ENCODE peak calls at places on chromosomes 6 and 20, in ten cellular contexts. One of them, this sample, is unnamed.

GRCh38 chr6:170108890-170109587 is 181.8 kb downstream of the DLL1 start:
- DNase-seq in HepG2: no peak
- DNase-seq in Peyer's patch: peak; percentile 7
- DNase-seq in mucosa of descending colon: no peak
- DNase-seq in left lung: no peak
- DNase-seq in pancreas: no peak
- DNase-seq in cardiac muscle cell: no peak
- DNase-seq in astrocyte of the spinal cord: no peak
- DNase-seq in CD8-positive, alpha-beta T cell: no peak
- DNase-seq in tibial nerve: no peak
- DNase-seq in this sample: no peak

GRCh38 chr6:158205220-158205944 is 37.2 kb downstream of the GTF2H5 start:
- DNase-seq in Peyer's patch: no peak
- DNase-seq in tibial nerve: no peak
- DNase-seq in cardiac muscle cell: no peak
- DNase-seq in HepG2: peak; percentile 65
- DNase-seq in mucosa of descending colon: no peak
- DNase-seq in pancreas: no peak
- DNase-seq in astrocyte of the spinal cord: no peak
- DNase-seq in CD8-positive, alpha-beta T cell: no peak
- DNase-seq in left lung: no peak
- DNase-seq in this sample: no peak

GRCh38 chr20:13111249-13111911 is 102.6 kb downstream of the SPTLC3 start:
- DNase-seq in tibial nerve: no peak
- DNase-seq in CD8-positive, alpha-beta T cell: no peak
- DNase-seq in Peyer's patch: no peak
- DNase-seq in HepG2: peak; percentile 73
- DNase-seq in left lung: no peak
- DNase-seq in mucosa of descending colon: no peak
- DNase-seq in astrocyte of the spinal cord: no peak
- DNase-seq in cardiac muscle cell: no peak
- DNase-seq in pancreas: no peak
- DNase-seq in this sample: no peak

GRCh38 chr20:40676870-40677269 is 12.2 kb downstream of the MAFB start:
- DNase-seq in tibial nerve: no peak
- DNase-seq in HepG2: no peak
- DNase-seq in left lung: no peak
- DNase-seq in mucosa of descending colon: no peak
- DNase-seq in Peyer's patch: no peak
- DNase-seq in CD8-positive, alpha-beta T cell: no peak
- DNase-seq in pancreas: no peak
- DNase-seq in cardiac muscle cell: no peak
- DNase-seq in astrocyte of the spinal cord: no peak
- DNase-seq in this sample: no peak

GRCh38 chr20:60921021-60921622 is 330.9 kb upstream of the CDH4 start:
- DNase-seq in left lung: no peak
- DNase-seq in Peyer's patch: no peak
- DNase-seq in cardiac muscle cell: no peak
- DNase-seq in CD8-positive, alpha-beta T cell: peak; percentile 4
- DNase-seq in mucosa of descending colon: no peak
- DNase-seq in tibial nerve: no peak
- DNase-seq in HepG2: peak; percentile 35
- DNase-seq in pancreas: peak; percentile 84
- DNase-seq in astrocyte of the spinal cord: peak; percentile 4
- DNase-seq in this sample: no peak

GRCh38 chr6:166619912-166620311 is 7.1 kb downstream of the RPS6KA2 start:
- DNase-seq in cardiac muscle cell: peak; percentile 98
- DNase-seq in mucosa of descending colon: no peak
- DNase-seq in tibial nerve: no peak
- DNase-seq in left lung: no peak
- DNase-seq in CD8-positive, alpha-beta T cell: no peak
- DNase-seq in astrocyte of the spinal cord: peak; percentile 98
- DNase-seq in pancreas: no peak
- DNase-seq in HepG2: no peak
- DNase-seq in Peyer's patch: no peak
- DNase-seq in this sample: peak; percentile 98

GRCh38 chr6:21438986-21439352 is 154.6 kb upstream of the SOX4 start:
- DNase-seq in pancreas: no peak
- DNase-seq in tibial nerve: no peak
- DNase-seq in mucosa of descending colon: no peak
- DNase-seq in left lung: no peak
- DNase-seq in Peyer's patch: no peak
- DNase-seq in cardiac muscle cell: peak; percentile 13
- DNase-seq in astrocyte of the spinal cord: no peak
- DNase-seq in HepG2: no peak
- DNase-seq in CD8-positive, alpha-beta T cell: no peak
- DNase-seq in this sample: no peak

GRCh38 chr20:9025643-9026042 is 43.2 kb upstream of the PLCB4 start:
- DNase-seq in cardiac muscle cell: peak; percentile 43
- DNase-seq in tibial nerve: no peak
- DNase-seq in left lung: no peak
- DNase-seq in CD8-positive, alpha-beta T cell: no peak
- DNase-seq in astrocyte of the spinal cord: peak; percentile 75
- DNase-seq in mucosa of descending colon: no peak
- DNase-seq in Peyer's patch: no peak
- DNase-seq in pancreas: no peak
- DNase-seq in HepG2: no peak
- DNase-seq in this sample: peak; percentile 76

GRCh38 chr6:145155873-145156782 is 579.2 kb downstream of the EPM2A start:
- DNase-seq in cardiac muscle cell: no peak
- DNase-seq in CD8-positive, alpha-beta T cell: no peak
- DNase-seq in tibial nerve: no peak
- DNase-seq in left lung: no peak
- DNase-seq in astrocyte of the spinal cord: no peak
- DNase-seq in Peyer's patch: no peak
- DNase-seq in mucosa of descending colon: no peak
- DNase-seq in HepG2: no peak
- DNase-seq in pancreas: no peak
- DNase-seq in this sample: no peak

GRCh38 chr6:144583614-144583954 is 298.4 kb downstream of the UTRN start:
- DNase-seq in CD8-positive, alpha-beta T cell: no peak
- DNase-seq in cardiac muscle cell: no peak
- DNase-seq in pancreas: no peak
- DNase-seq in Peyer's patch: no peak
- DNase-seq in mucosa of descending colon: no peak
- DNase-seq in tibial nerve: no peak
- DNase-seq in astrocyte of the spinal cord: no peak
- DNase-seq in HepG2: no peak
- DNase-seq in left lung: no peak
- DNase-seq in this sample: no peak

GRCh38 chr20:5085380-5085779 is 34.4 kb downstream of the PCNA start:
- DNase-seq in Peyer's patch: no peak
- DNase-seq in pancreas: no peak
- DNase-seq in left lung: peak; percentile 82
- DNase-seq in astrocyte of the spinal cord: no peak
- DNase-seq in cardiac muscle cell: peak; percentile 32
- DNase-seq in mucosa of descending colon: no peak
- DNase-seq in HepG2: no peak
- DNase-seq in tibial nerve: no peak
- DNase-seq in CD8-positive, alpha-beta T cell: no peak
- DNase-seq in this sample: no peak

GRCh38 chr6:155527443-155527842 is 71.8 kb upstream of the NOX3 start:
- DNase-seq in tibial nerve: no peak
- DNase-seq in pancreas: no peak
- DNase-seq in HepG2: no peak
- DNase-seq in cardiac muscle cell: no peak
- DNase-seq in Peyer's patch: no peak
- DNase-seq in CD8-positive, alpha-beta T cell: no peak
- DNase-seq in astrocyte of the spinal cord: no peak
- DNase-seq in left lung: no peak
- DNase-seq in mucosa of descending colon: no peak
- DNase-seq in this sample: no peak

GRCh38 chr6:155528982-155529453 is 73.4 kb upstream of the NOX3 start:
- DNase-seq in tibial nerve: no peak
- DNase-seq in cardiac muscle cell: peak; percentile 92
- DNase-seq in Peyer's patch: no peak
- DNase-seq in mucosa of descending colon: no peak
- DNase-seq in astrocyte of the spinal cord: peak; percentile 89
- DNase-seq in CD8-positive, alpha-beta T cell: no peak
- DNase-seq in left lung: no peak
- DNase-seq in pancreas: no peak
- DNase-seq in HepG2: peak; percentile 95
- DNase-seq in this sample: peak; percentile 91

GRCh38 chr6:155530219-155530834 is 74.7 kb upstream of the NOX3 start:
- DNase-seq in mucosa of descending colon: no peak
- DNase-seq in HepG2: peak; percentile 73
- DNase-seq in astrocyte of the spinal cord: peak; percentile 66
- DNase-seq in pancreas: no peak
- DNase-seq in CD8-positive, alpha-beta T cell: no peak
- DNase-seq in tibial nerve: no peak
- DNase-seq in left lung: no peak
- DNase-seq in cardiac muscle cell: peak; percentile 68
- DNase-seq in Peyer's patch: no peak
- DNase-seq in this sample: peak; percentile 78

GRCh38 chr6:155524249-155524651 is 68.6 kb upstream of the NOX3 start:
- DNase-seq in mucosa of descending colon: no peak
- DNase-seq in astrocyte of the spinal cord: peak; percentile 72
- DNase-seq in pancreas: no peak
- DNase-seq in CD8-positive, alpha-beta T cell: no peak
- DNase-seq in tibial nerve: no peak
- DNase-seq in Peyer's patch: no peak
- DNase-seq in HepG2: no peak
- DNase-seq in cardiac muscle cell: peak; percentile 54
- DNase-seq in left lung: no peak
- DNase-seq in this sample: peak; percentile 69

DNA sequence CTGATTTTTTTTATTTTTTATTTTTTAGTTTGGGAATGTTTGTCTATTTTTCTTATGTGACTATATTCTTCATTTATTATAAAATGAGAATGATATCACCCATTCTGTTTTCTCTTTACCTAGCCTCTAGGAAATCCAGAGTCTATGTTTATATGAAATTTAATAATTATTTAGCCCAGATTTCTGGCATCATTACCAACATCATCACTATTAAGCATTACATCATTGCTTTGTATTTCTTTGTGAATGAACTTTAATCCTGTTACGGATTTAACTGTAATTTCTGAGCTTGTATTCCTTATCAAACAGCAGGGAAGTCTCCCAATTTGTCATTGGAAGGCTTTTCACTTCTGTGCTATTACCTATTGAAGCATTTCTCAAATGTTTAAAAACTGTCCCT is 72.7 kb upstream of the NOX3 start:
- DNase-seq in mucosa of descending colon: no peak
- DNase-seq in HepG2: no peak
- DNase-seq in pancreas: no peak
- DNase-seq in Peyer's patch: no peak
- DNase-seq in cardiac muscle cell: peak; percentile 9
- DNase-seq in tibial nerve: no peak
- DNase-seq in left lung: no peak
- DNase-seq in astrocyte of the spinal cord: no peak
- DNase-seq in CD8-positive, alpha-beta T cell: no peak
- DNase-seq in this sample: no peak
- TF ChIP-seq CTCF in mucosa of descending colon: no peak
- TF ChIP-seq CTCF in HepG2: no peak
- TF ChIP-seq CTCF in pancreas: no peak
- TF ChIP-seq CTCF in Peyer's patch: no peak
- TF ChIP-seq CTCF in cardiac muscle cell: no peak
- TF ChIP-seq CTCF in tibial nerve: no peak
- TF ChIP-seq CTCF in left lung: no peak
- TF ChIP-seq CTCF in astrocyte of the spinal cord: no peak
- TF ChIP-seq CTCF in CD8-positive, alpha-beta T cell: no peak
- TF ChIP-seq CTCF in this sample: no peak

GRCh38 chr6:72952808-72953630 is 272.3 kb downstream of the KHDC1L start:
- DNase-seq in cardiac muscle cell: peak; percentile 44
- DNase-seq in left lung: no peak
- DNase-seq in pancreas: no peak
- DNase-seq in tibial nerve: no peak
- DNase-seq in mucosa of descending colon: no peak
- DNase-seq in HepG2: no peak
- DNase-seq in astrocyte of the spinal cord: peak; percentile 42
- DNase-seq in CD8-positive, alpha-beta T cell: no peak
- DNase-seq in Peyer's patch: no peak
- DNase-seq in this sample: peak; percentile 44
- H3K4me3 ChIP-seq in cardiac muscle cell: no peak overlapping the region
- H3K4me3 ChIP-seq in left lung: no peak overlapping the region
- H3K4me3 ChIP-seq in pancreas: no peak overlapping the region
- H3K4me3 ChIP-seq in tibial nerve: no peak overlapping the region
- H3K4me3 ChIP-seq in mucosa of descending colon: no peak overlapping the region
- H3K4me3 ChIP-seq in HepG2: no peak overlapping the region
- H3K4me3 ChIP-seq in astrocyte of the spinal cord: no peak overlapping the region
- H3K4me3 ChIP-seq in CD8-positive, alpha-beta T cell: no peak overlapping the region
- H3K4me3 ChIP-seq in Peyer's patch: no peak overlapping the region
- H3K4me3 ChIP-seq in this sample: no peak overlapping the region

DNA sequence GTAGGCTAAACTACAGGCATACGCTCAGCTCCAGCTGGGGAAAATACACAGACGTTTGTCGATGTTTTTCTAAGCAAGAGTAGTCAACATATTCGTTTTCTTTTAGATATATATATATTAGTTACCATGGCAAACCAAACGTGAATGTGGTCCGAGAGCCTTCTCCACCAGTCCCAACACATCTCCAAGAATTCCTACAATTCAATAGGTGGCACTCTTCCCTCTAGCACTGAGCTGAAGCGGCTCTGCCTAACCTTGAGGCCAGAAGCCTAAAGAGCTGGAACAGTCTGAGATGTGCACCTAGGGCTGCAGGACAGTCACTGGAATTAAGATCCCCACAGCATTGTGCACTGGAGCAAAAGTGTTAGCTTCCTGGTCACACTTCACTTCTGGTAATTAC is 70.3 kb upstream of the BEND3 start:
- DNase-seq in CD8-positive, alpha-beta T cell: no peak
- DNase-seq in mucosa of descending colon: no peak
- DNase-seq in pancreas: no peak
- DNase-seq in cardiac muscle cell: peak; percentile 57
- DNase-seq in left lung: no peak
- DNase-seq in Peyer's patch: no peak
- DNase-seq in astrocyte of the spinal cord: peak; percentile 6
- DNase-seq in tibial nerve: no peak
- DNase-seq in HepG2: peak; percentile 29
- DNase-seq in this sample: peak; percentile 10
- TF ChIP-seq CTCF in CD8-positive, alpha-beta T cell: no peak
- TF ChIP-seq CTCF in mucosa of descending colon: no peak
- TF ChIP-seq CTCF in pancreas: no peak
- TF ChIP-seq CTCF in cardiac muscle cell: peak; percentile 46
- TF ChIP-seq CTCF in left lung: peak; percentile 10
- TF ChIP-seq CTCF in Peyer's patch: no peak
- TF ChIP-seq CTCF in astrocyte of the spinal cord: peak; percentile 26
- TF ChIP-seq CTCF in tibial nerve: no peak
- TF ChIP-seq CTCF in HepG2: peak; percentile 65
- TF ChIP-seq CTCF in this sample: no peak

DNA sequence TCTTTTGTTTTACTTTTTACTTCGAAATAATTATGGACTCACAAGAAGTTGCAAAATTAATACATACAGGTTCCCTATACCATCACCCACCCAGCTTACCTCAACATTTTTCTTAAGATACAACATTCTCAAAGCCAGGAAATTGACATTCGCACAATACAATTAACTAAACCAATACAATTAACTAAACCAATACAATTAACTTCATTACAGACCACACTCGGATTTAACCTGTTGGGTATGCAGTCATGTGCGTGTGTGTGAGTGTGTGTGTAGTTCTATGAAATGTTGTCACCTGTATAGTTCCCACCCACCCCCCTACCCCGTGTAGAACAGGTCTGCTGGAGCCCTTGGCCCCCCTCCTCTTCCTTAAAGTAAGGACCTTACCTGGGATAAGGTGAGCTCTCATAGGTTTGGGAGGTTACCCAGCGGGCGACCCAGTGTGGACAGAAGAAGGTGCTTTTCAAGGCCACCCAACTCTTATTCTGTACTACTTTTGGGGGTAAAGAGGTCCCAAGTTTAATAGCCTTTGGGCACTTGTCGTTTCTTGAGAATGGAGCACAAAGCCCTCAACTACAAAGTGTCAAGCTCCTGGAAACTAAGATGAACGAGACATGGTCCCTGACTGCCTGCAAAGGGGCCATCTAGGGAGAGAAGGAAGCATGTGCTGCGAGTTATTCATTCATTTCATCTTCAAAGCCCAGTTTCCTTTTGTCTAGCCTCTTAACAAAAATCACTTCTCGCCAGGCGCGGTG is 544 bp upstream of the STK38 start:
- DNase-seq in HepG2: no peak
- DNase-seq in left lung: no peak
- DNase-seq in astrocyte of the spinal cord: no peak
- DNase-seq in Peyer's patch: no peak
- DNase-seq in cardiac muscle cell: no peak
- DNase-seq in mucosa of descending colon: no peak
- DNase-seq in tibial nerve: no peak
- DNase-seq in CD8-positive, alpha-beta T cell: no peak
- DNase-seq in pancreas: no peak
- DNase-seq in this sample: no peak
- H3K4me3 ChIP-seq in HepG2: peak overlapping the region; percentile 28
- H3K4me3 ChIP-seq in left lung: peak overlapping the region; percentile 90
- H3K4me3 ChIP-seq in astrocyte of the spinal cord: no peak overlapping the region
- H3K4me3 ChIP-seq in Peyer's patch: peak overlapping the region; percentile 96
- H3K4me3 ChIP-seq in cardiac muscle cell: peak overlapping the region; percentile 88
- H3K4me3 ChIP-seq in mucosa of descending colon: peak overlapping the region; percentile 83
- H3K4me3 ChIP-seq in tibial nerve: no peak overlapping the region
- H3K4me3 ChIP-seq in CD8-positive, alpha-beta T cell: peak overlapping the region; percentile 82
- H3K4me3 ChIP-seq in pancreas: peak overlapping the region; percentile 74
- H3K4me3 ChIP-seq in this sample: peak overlapping the region; percentile 96